ENCODE peak calls at places on chromosomes 11 and 22, in nine cellular contexts. E is right cardiac atrium; H is ascending aorta; U is SJSA1; J is body of pancreas; O is adrenal gland; T is brain microvascular endothelial cell; S is effector memory CD4-positive, alpha-beta T cell; Z is bronchial epithelial cell. V is an unnamed sample. For H3K27me3, the result is how much of the 10 kb centered on the place peaks cover.

GRCh38 chr11:27977527-27977926 is 130.4 kb downstream of the KIF18A start:
- DNase-seq in T (no peak), U (no peak), J (no peak), H (no peak), E (no peak), S (no peak), O (no peak), Z (no peak), V (no peak)

GRCh38 chr11:59666969-59667368 is 1.9 kb downstream of the PATL1 start:
- DNase-seq in E (no peak), T (no peak), J (no peak), H (no peak), O (no peak), U (no peak), S (no peak), Z (no peak), V (no peak)

GRCh38 chr11:30422828-30423648 is 100.1 kb downstream of the ARL14EP start:
- DNase-seq in E (no peak), O (no peak), T (no peak), S (no peak), U (no peak), H (no peak), J (peak), Z (no peak), V (no peak)

GRCh38 chr11:63532799-63533475 is 3.7 kb upstream of the PLAAT4 start:
- DNase-seq in S (no peak), Z (no peak), E (no peak), H (no peak), T (no peak), J (no peak), O (no peak), U (no peak), V (no peak)

GRCh38 chr11:72048718-72049460 is 31.5 kb downstream of the NUMA1 start:
- DNase-seq in E (no peak), J (peak), S (no peak), O (peak), H (no peak), T (no peak), Z (no peak), U (no peak), V (no peak)

GRCh38 chr11:106386519-106386918 is 309.1 kb downstream of the AASDHPPT start:
- DNase-seq in O (no peak), H (no peak), S (no peak), E (no peak), T (no peak), Z (no peak), J (no peak), U (no peak), V (no peak)

GRCh38 chr11:103927535-103927934 is 108.9 kb upstream of the DDI1 start:
- DNase-seq in O (no peak), S (no peak), J (no peak), H (no peak), E (no peak), T (no peak), Z (peak), U (no peak), V (no peak)

GRCh38 chr11:11770921-11771484 is 70.8 kb upstream of the USP47 start:
- DNase-seq in H (no peak), U (no peak), S (no peak), O (no peak), J (no peak), E (no peak), T (no peak), Z (no peak), V (no peak)

GRCh38 chr11:77506857-77507256 is 33.0 kb upstream of the PAK1 start:
- DNase-seq in U (no peak), J (no peak), S (no peak), H (no peak), E (no peak), T (peak), O (no peak), Z (peak), V (no peak)

GRCh38 chr11:91066648-91067047 is 843.8 kb upstream of the CHORDC1 start:
- DNase-seq in T (no peak), U (no peak), Z (no peak), S (no peak), E (no peak), O (no peak), J (no peak), H (no peak), V (no peak)

GRCh38 chr11:128437137-128437536 is 150.2 kb downstream of the ETS1 start:
- DNase-seq in S (no peak), J (no peak), U (no peak), O (no peak), H (no peak), E (no peak), T (peak), Z (no peak), V (no peak)

GRCh38 chr11:85685820-85686459 is at the start of gene CCDC89:
- DNase-seq in Z (peak), O (peak), H (peak), J (peak), S (no peak), E (peak), U (no peak), T (peak), V (peak)

GRCh38 chr11:73324665-73325035 is 16.6 kb downstream of the ARHGEF17 start:
- DNase-seq in O (no peak), J (no peak), S (no peak), Z (no peak), T (no peak), E (no peak), H (no peak), U (no peak), V (no peak)

GRCh38 chr22:27534720-27535125 is 266.8 kb downstream of the MN1 start:
- DNase-seq in J (no peak), H (no peak), O (no peak), Z (peak), U (no peak), T (peak), S (no peak), E (no peak), V (no peak)

GRCh38 chr11:109015283-109015682 is 350.4 kb downstream of the DDX10 start:
- DNase-seq in U (no peak), E (no peak), Z (peak), T (peak), J (no peak), O (no peak), S (no peak), H (no peak), V (no peak)

GRCh38 chr22:49937758-49938564 is 19.5 kb downstream of the CRELD2 start:
- DNase-seq in J (peak), H (no peak), S (no peak), E (peak), O (peak), Z (no peak), T (no peak), U (no peak), V (no peak)

GRCh38 chr11:55838452-55838851 is at the start of gene OR5D16:
- DNase-seq in T (no peak), S (no peak), E (no peak), H (no peak), O (no peak), J (no peak), Z (no peak), U (no peak), V (no peak)

GRCh38 chr11:64384981-64385952 is 26.3 kb downstream of the RPS6KA4 start:
- DNase-seq in E (no peak), U (no peak), J (no peak), O (no peak), S (no peak), T (no peak), H (no peak), Z (no peak), V (peak)

GRCh38 chr22:27220349-27220748 is 563.0 kb downstream of the MIAT start:
- DNase-seq in U (no peak), S (no peak), O (no peak), E (no peak), Z (peak), T (peak), H (no peak), J (no peak), V (no peak)

GRCh38 chr11:73298233-73298632 is 9.8 kb upstream of the ARHGEF17 start:
- DNase-seq in U (no peak), E (peak), J (no peak), H (no peak), Z (no peak), T (no peak), S (no peak), O (no peak), V (no peak)

GRCh38 chr11:21464601-21465193 is 728.2 kb upstream of the ANO5 start:
- DNase-seq in U (no peak), T (no peak), H (no peak), O (no peak), J (no peak), Z (peak), E (no peak), S (no peak), V (no peak)

GRCh38 chr11:72947229-72947628 is 133.0 kb downstream of the ATG16L2 start:
- DNase-seq in U (no peak), T (no peak), Z (no peak), J (no peak), S (no peak), O (no peak), E (no peak), H (no peak), V (no peak)

GRCh38 chr11:76670475-76671235 is at the start of gene LRRC32:
- DNase-seq in O (peak), Z (no peak), J (peak), E (peak), T (no peak), S (no peak), U (no peak), H (no peak), V (peak)

GRCh38 chr11:105609341-105609781 is 512 bp upstream of the GRIA4 start:
- DNase-seq in J (peak), H (no peak), Z (peak), T (peak), O (no peak), E (no peak), U (no peak), S (no peak), V (no peak)

GRCh38 chr11:111344032-111344431 is 35.0 kb downstream of the POU2AF1 start:
- DNase-seq in E (peak), S (no peak), Z (peak), U (no peak), O (peak), J (peak), T (no peak), H (no peak), V (peak)

GRCh38 chr11:17531818-17532131 is 12.4 kb downstream of the USH1C start:
- DNase-seq in S (no peak), J (no peak), T (peak), H (no peak), Z (no peak), E (no peak), U (no peak), O (no peak), V (no peak)

GRCh38 chr11:57905439-57905838 is 118.2 kb upstream of the OR9Q1 start:
- DNase-seq in J (no peak), E (no peak), Z (peak), O (no peak), T (no peak), H (no peak), U (no peak), S (no peak), V (no peak)

GRCh38 chr11:128451651-128452470 is 135.5 kb downstream of the ETS1 start:
- DNase-seq in J (peak), U (peak), S (no peak), H (no peak), T (peak), E (peak), O (no peak), Z (no peak), V (peak)

GRCh38 chr22:23110190-23110921 is 31.4 kb downstream of the RSPH14 start:
- DNase-seq in O (no peak), H (no peak), Z (no peak), U (no peak), E (no peak), T (no peak), J (no peak), S (no peak), V (no peak)

GRCh38 chr22:49946612-49947295 is 13.8 kb upstream of the PIM3 start:
- DNase-seq in H (no peak), S (no peak), O (no peak), T (no peak), U (no peak), E (no peak), J (no peak), Z (peak), V (no peak)

GRCh38 chr11:131228378-131228777 is 142.0 kb upstream of the NTM start:
- DNase-seq in O (no peak), S (no peak), J (no peak), Z (no peak), E (no peak), U (no peak), T (no peak), H (no peak), V (no peak)
- H3K27me3 ChIP-seq in O (under half), S (under half), J (under half), Z (under half), E (under half), U (under half), T (under half), H (under half), V (under half)

GRCh38 chr11:82680252-82680651 is 53.4 kb downstream of the FAM181B start:
- DNase-seq in T (no peak), J (no peak), Z (no peak), H (no peak), S (no peak), U (no peak), O (no peak), E (no peak), V (no peak)

GRCh38 chr11:82682003-82682751 is 51.5 kb downstream of the FAM181B start:
- DNase-seq in J (peak), H (no peak), U (no peak), O (peak), Z (peak), T (peak), S (no peak), E (no peak), V (no peak)

GRCh38 chr11:82683029-82683428 is 50.6 kb downstream of the FAM181B start:
- DNase-seq in U (no peak), Z (no peak), E (no peak), O (no peak), H (no peak), T (no peak), S (no peak), J (peak), V (no peak)

GRCh38 chr11:82686211-82686610 is 47.5 kb downstream of the FAM181B start:
- DNase-seq in J (no peak), O (no peak), S (no peak), E (no peak), Z (no peak), T (no peak), U (no peak), H (no peak), V (no peak)
- H3K27me3 ChIP-seq in J (under half), O (under half), S (under half), E (under half), Z (under half), T (under half), U (under half), H (under half), V (under half)

GRCh38 chr11:134843020-134843419 is 431.0 kb upstream of the B3GAT1 start:
- DNase-seq in E (no peak), T (no peak), H (no peak), U (no peak), J (no peak), Z (no peak), O (no peak), S (no peak), V (no peak)
- H3K27me3 ChIP-seq in E (under half), T (under half), H (under half), U (under half), J (under half), Z (under half), O (under half), S (under half), V (under half)

DNA sequence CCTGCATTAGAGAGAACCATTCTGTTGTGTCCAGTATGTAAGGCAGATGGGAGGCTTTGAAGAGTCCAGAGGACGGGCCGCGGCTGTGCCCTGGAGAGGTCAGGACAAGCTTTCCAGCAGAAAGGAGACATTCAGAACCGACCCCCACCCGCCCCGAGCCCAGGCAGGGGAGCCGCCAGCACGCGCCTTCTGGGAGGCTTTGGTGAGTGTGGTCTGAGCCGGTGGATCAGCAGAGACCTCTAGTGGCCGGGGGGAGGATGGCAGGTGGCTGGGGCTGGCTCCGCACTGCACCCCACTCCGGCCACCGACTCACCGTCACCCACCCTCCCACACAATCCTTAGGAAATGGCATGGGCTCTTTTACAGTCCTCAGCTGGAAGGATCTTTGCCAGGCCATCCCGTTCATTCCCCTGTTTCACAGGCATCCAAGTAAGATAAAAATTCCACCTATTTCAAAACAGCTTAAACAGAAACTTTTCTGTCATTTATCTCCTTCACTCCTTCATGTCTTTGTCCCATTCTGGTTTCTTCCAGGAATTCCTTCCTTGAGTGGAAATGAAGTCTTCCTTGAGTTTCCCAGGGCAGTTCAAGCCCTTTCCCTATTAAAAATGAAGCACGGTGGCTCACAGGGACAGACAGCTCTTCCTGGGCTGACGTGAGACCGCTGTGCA is 91.1 kb downstream of the FEZ1 start:
- DNase-seq in U (peak), T (peak), E (peak), H (no peak), J (peak), O (peak), Z (peak), S (peak), V (peak)
- H3K27me3 ChIP-seq in U (under half), T (under half), E (under half), H (under half), J (under half), O (under half), Z (under half), S (under half), V (under half)

DNA sequence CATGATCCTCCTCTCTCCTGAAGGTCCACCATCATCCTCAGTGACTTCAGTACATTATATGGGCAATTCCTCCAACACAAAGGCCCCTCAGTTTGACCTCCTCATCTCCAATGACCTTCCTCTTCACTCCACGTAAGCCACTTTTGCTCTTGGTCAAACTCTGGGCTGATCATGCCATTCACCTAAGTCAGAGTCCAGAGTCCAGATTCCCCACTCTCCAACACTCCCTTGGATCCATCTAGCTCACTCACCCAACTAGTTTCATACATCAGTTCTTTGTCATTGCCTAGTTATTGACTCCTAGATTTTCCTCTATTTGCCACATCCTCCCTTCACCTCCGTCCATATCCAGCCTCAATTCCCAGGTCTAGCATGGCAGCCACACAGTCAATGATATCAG is 30.5 kb upstream of the TTC12 start:
- DNase-seq in E (no peak), Z (no peak), H (no peak), S (no peak), O (no peak), T (no peak), U (no peak), J (no peak), V (no peak)
- H3K27me3 ChIP-seq in E (under half), Z (under half), H (under half), S (under half), O (under half), T (under half), U (under half), J (under half), V (under half)